ENCODE peak calls at places on chromosomes 5 and 9, in six cellular contexts. One of them, this sample, is unnamed.

GRCh38 chr5:141838326-141839014 is 39.7 kb downstream of the PCDH1 start:
- DNase-seq in NCI-H1105: no peak
- DNase-seq in progenitor cell of endocrine pancreas: no peak
- DNase-seq in BJ: no peak
- DNase-seq in foreskin fibroblast: no peak
- DNase-seq in activated T-helper 1 cell treated with anti-CD3 and anti-CD28 coated beads, Interleukin-2, amount 50 U/mL, for 16 hours: no peak
- DNase-seq in this sample: no peak

GRCh38 chr9:13139641-13140171 is 139.8 kb downstream of the MPDZ start:
- DNase-seq in NCI-H1105: no peak
- DNase-seq in progenitor cell of endocrine pancreas: no peak
- DNase-seq in BJ: peak
- DNase-seq in foreskin fibroblast: peak
- DNase-seq in activated T-helper 1 cell treated with anti-CD3 and anti-CD28 coated beads, Interleukin-2, amount 50 U/mL, for 16 hours: no peak
- DNase-seq in this sample: no peak

GRCh38 chr5:147200001-147200400 is 34.8 kb upstream of the STK32A start:
- DNase-seq in NCI-H1105: no peak
- DNase-seq in progenitor cell of endocrine pancreas: no peak
- DNase-seq in BJ: no peak
- DNase-seq in foreskin fibroblast: no peak
- DNase-seq in activated T-helper 1 cell treated with anti-CD3 and anti-CD28 coated beads, Interleukin-2, amount 50 U/mL, for 16 hours: no peak
- DNase-seq in this sample: no peak

GRCh38 chr5:98468188-98468869 is 305.1 kb upstream of the RGMB start:
- DNase-seq in NCI-H1105: no peak
- DNase-seq in progenitor cell of endocrine pancreas: no peak
- DNase-seq in BJ: peak
- DNase-seq in foreskin fibroblast: peak
- DNase-seq in activated T-helper 1 cell treated with anti-CD3 and anti-CD28 coated beads, Interleukin-2, amount 50 U/mL, for 16 hours: no peak
- DNase-seq in this sample: no peak

GRCh38 chr5:147483961-147484707 is 25.7 kb downstream of the DPYSL3 start:
- DNase-seq in NCI-H1105: peak
- DNase-seq in progenitor cell of endocrine pancreas: no peak
- DNase-seq in BJ: peak
- DNase-seq in foreskin fibroblast: peak
- DNase-seq in activated T-helper 1 cell treated with anti-CD3 and anti-CD28 coated beads, Interleukin-2, amount 50 U/mL, for 16 hours: no peak
- DNase-seq in this sample: peak

GRCh38 chr5:119452373-119453044 is at the start of gene HSD17B4:
- DNase-seq in NCI-H1105: peak
- DNase-seq in progenitor cell of endocrine pancreas: peak
- DNase-seq in BJ: peak
- DNase-seq in foreskin fibroblast: peak
- DNase-seq in activated T-helper 1 cell treated with anti-CD3 and anti-CD28 coated beads, Interleukin-2, amount 50 U/mL, for 16 hours: peak
- DNase-seq in this sample: peak

GRCh38 chr9:136899196-136899595 is 12.9 kb downstream of the TRAF2 start:
- DNase-seq in NCI-H1105: no peak
- DNase-seq in progenitor cell of endocrine pancreas: no peak
- DNase-seq in BJ: no peak
- DNase-seq in foreskin fibroblast: no peak
- DNase-seq in activated T-helper 1 cell treated with anti-CD3 and anti-CD28 coated beads, Interleukin-2, amount 50 U/mL, for 16 hours: no peak
- DNase-seq in this sample: no peak

GRCh38 chr5:99019812-99020697 is 91.2 kb upstream of the CHD1 start:
- DNase-seq in NCI-H1105: no peak
- DNase-seq in progenitor cell of endocrine pancreas: no peak
- DNase-seq in BJ: peak
- DNase-seq in foreskin fibroblast: peak
- DNase-seq in activated T-helper 1 cell treated with anti-CD3 and anti-CD28 coated beads, Interleukin-2, amount 50 U/mL, for 16 hours: no peak
- DNase-seq in this sample: no peak

GRCh38 chr5:138986186-138986775 is 111.1 kb upstream of the LRRTM2 start:
- DNase-seq in NCI-H1105: no peak
- DNase-seq in progenitor cell of endocrine pancreas: no peak
- DNase-seq in BJ: no peak
- DNase-seq in foreskin fibroblast: no peak
- DNase-seq in activated T-helper 1 cell treated with anti-CD3 and anti-CD28 coated beads, Interleukin-2, amount 50 U/mL, for 16 hours: no peak
- DNase-seq in this sample: no peak

GRCh38 chr5:97094579-97095317 is 47.7 kb downstream of the LIX1 start:
- DNase-seq in NCI-H1105: no peak
- DNase-seq in progenitor cell of endocrine pancreas: no peak
- DNase-seq in BJ: no peak
- DNase-seq in foreskin fibroblast: no peak
- DNase-seq in activated T-helper 1 cell treated with anti-CD3 and anti-CD28 coated beads, Interleukin-2, amount 50 U/mL, for 16 hours: no peak
- DNase-seq in this sample: no peak

GRCh38 chr5:32443145-32443540 is 1.4 kb downstream of the ZFR start:
- DNase-seq in NCI-H1105: no peak
- DNase-seq in progenitor cell of endocrine pancreas: no peak
- DNase-seq in BJ: no peak
- DNase-seq in foreskin fibroblast: peak
- DNase-seq in activated T-helper 1 cell treated with anti-CD3 and anti-CD28 coated beads, Interleukin-2, amount 50 U/mL, for 16 hours: no peak
- DNase-seq in this sample: no peak

GRCh38 chr9:32580631-32581300 is 7.8 kb upstream of the NDUFB6 start:
- DNase-seq in NCI-H1105: no peak
- DNase-seq in progenitor cell of endocrine pancreas: no peak
- DNase-seq in BJ: no peak
- DNase-seq in foreskin fibroblast: no peak
- DNase-seq in activated T-helper 1 cell treated with anti-CD3 and anti-CD28 coated beads, Interleukin-2, amount 50 U/mL, for 16 hours: no peak
- DNase-seq in this sample: no peak

GRCh38 chr9:34332370-34332964 is 3.1 kb downstream of the NUDT2 start:
- DNase-seq in NCI-H1105: no peak
- DNase-seq in progenitor cell of endocrine pancreas: no peak
- DNase-seq in BJ: no peak
- DNase-seq in foreskin fibroblast: no peak
- DNase-seq in activated T-helper 1 cell treated with anti-CD3 and anti-CD28 coated beads, Interleukin-2, amount 50 U/mL, for 16 hours: no peak
- DNase-seq in this sample: peak

GRCh38 chr5:124161286-124161685 is 585.2 kb downstream of the ZNF608 start:
- DNase-seq in NCI-H1105: no peak
- DNase-seq in progenitor cell of endocrine pancreas: no peak
- DNase-seq in BJ: no peak
- DNase-seq in foreskin fibroblast: no peak
- DNase-seq in activated T-helper 1 cell treated with anti-CD3 and anti-CD28 coated beads, Interleukin-2, amount 50 U/mL, for 16 hours: no peak
- DNase-seq in this sample: no peak

This sample was measured in NCI-H1930.